ENCODE peak calls at places on chromosomes 6 and 20, in nine cellular contexts. D is upper lobe of left lung, C is activated gamma-delta T cell treated with Interleukin-2 at 50 U/mL for 16 hours, J is hepatic stellate cell, I is amygdala, B is fibroblast of villous mesenchyme, M is WTC11, T is T1000, S is ovary. E is an unnamed sample.

GRCh38 chr6:11396860-11397259 is 140.7 kb upstream of the TMEM170B start:
- DNase-seq in T (no peak), J (no peak), C (no peak), D (no peak), I (no peak), S (no peak), M (no peak), B (no peak), E (no peak)

GRCh38 chr20:57498425-57499400 is 26.2 kb downstream of the CTCFL start:
- DNase-seq in T (no peak), B (peak; percentile 3), J (no peak), M (peak; percentile 54), C (peak; percentile 25), D (peak; percentile 49), I (no peak), S (no peak), E (no peak)

GRCh38 chr20:37947943-37948342 is 45.0 kb downstream of the VSTM2L start:
- DNase-seq in B (no peak), M (no peak), D (no peak), J (no peak), S (no peak), I (no peak), T (no peak), C (no peak), E (no peak)

GRCh38 chr6:134846865-134847264 is 103.0 kb downstream of the ALDH8A1 start:
- DNase-seq in I (no peak), S (no peak), J (no peak), T (no peak), D (no peak), C (no peak), B (no peak), M (no peak), E (no peak)

GRCh38 chr6:11648889-11649288 is 111.3 kb downstream of the TMEM170B start:
- DNase-seq in J (no peak), S (no peak), C (no peak), B (no peak), I (no peak), M (no peak), T (no peak), D (no peak), E (no peak)

GRCh38 chr20:10812738-10813327 is 139.0 kb upstream of the JAG1 start:
- DNase-seq in T (no peak), M (no peak), B (no peak), C (no peak), D (no peak), S (no peak), J (no peak), I (no peak), E (no peak)

GRCh38 chr6:82178084-82178758 is 69.3 kb downstream of the IBTK start:
- DNase-seq in M (no peak), C (no peak), S (no peak), D (no peak), I (no peak), T (no peak), J (peak; percentile 10), B (peak; percentile 48), E (no peak)

GRCh38 chr6:139409026-139409425 is 34.6 kb upstream of the CITED2 start:
- DNase-seq in B (peak; percentile 51), D (no peak), T (no peak), S (no peak), J (peak; percentile 51), C (no peak), M (no peak), I (no peak), E (no peak)

GRCh38 chr6:164439331-164439730 is 870.1 kb downstream of the C6orf118 start:
- DNase-seq in I (no peak), J (no peak), B (no peak), M (no peak), C (no peak), S (no peak), T (no peak), D (no peak), E (no peak)

GRCh38 chr20:1811621-1812498 is 83.3 kb upstream of the SIRPA start:
- DNase-seq in J (no peak), C (no peak), I (no peak), M (no peak), S (no peak), B (no peak), T (no peak), D (no peak), E (no peak)

GRCh38 chr6:111750753-111751684 is 122.2 kb downstream of the FYN start:
- DNase-seq in T (no peak), B (no peak), I (no peak), D (no peak), J (peak; percentile 42), M (peak; percentile 40), S (no peak), C (peak; percentile 59), E (peak; percentile 53)

GRCh38 chr6:21601932-21602390 is 8.4 kb downstream of the SOX4 start:
- DNase-seq in J (no peak), C (no peak), S (no peak), D (no peak), I (no peak), T (no peak), M (peak; percentile 41), B (no peak), E (no peak)

GRCh38 chr20:49904440-49905214 is 10.7 kb downstream of the SPATA2 start:
- DNase-seq in I (no peak), M (no peak), J (no peak), C (no peak), S (no peak), D (no peak), B (no peak), T (no peak), E (no peak)